ENCODE peak calls at places on chromosomes 13 and 19, in four cellular contexts. O is ACHN, B is esophagus muscularis mucosa, W is Calu3. C is an unnamed sample.

GRCh38 chr19:53424968-53425597 is 6.7 kb upstream of the ZNF761 start:
- DNase-seq in O (no peak), B (peak), W (no peak), C (no peak)

GRCh38 chr19:10389863-10390262 is 9.5 kb upstream of the TYK2 start:
- DNase-seq in O (no peak), B (no peak), W (no peak), C (no peak)

GRCh38 chr13:113105032-113105993 is at the start of gene F7:
- DNase-seq in O (no peak), B (no peak), W (no peak), C (no peak)

GRCh38 chr13:98496966-98497365 is 79.9 kb downstream of the STK24 start:
- DNase-seq in O (no peak), B (no peak), W (no peak), C (no peak)

GRCh38 chr13:99655351-99656091 is 154.2 kb downstream of the TM9SF2 start:
- DNase-seq in O (peak), B (peak), W (peak), C (no peak)

GRCh38 chr13:113115363-113116205 is 7.0 kb upstream of the F10 start:
- DNase-seq in O (no peak), B (no peak), W (no peak), C (no peak)

GRCh38 chr13:107864543-107865460 is 350.5 kb downstream of the LIG4 start:
- DNase-seq in O (peak), B (no peak), W (peak), C (no peak)

GRCh38 chr13:86870388-86870966 is 800.7 kb upstream of the SLITRK5 start:
- DNase-seq in O (peak), B (no peak), W (peak), C (no peak)

GRCh38 chr19:9565900-9566705 is 18.2 kb downstream of the ZNF121 start:
- DNase-seq in O (peak), B (no peak), W (no peak), C (no peak)

GRCh38 chr13:37595162-37595561 is 3.4 kb downstream of the POSTN start:
- DNase-seq in O (no peak), B (no peak), W (no peak), C (no peak)

C was measured in cerebellar nuclear complex.